ENCODE peak calls at places on chromosomes 16 and 17, in four cellular contexts. S is A549, L is AG10803, T is GM19239. W is an unnamed sample.

GRCh38 chr17:38702900-38703741 is 2.0 kb upstream of the MLLT6 start:
- DNase-seq in T (no peak), S (no peak), L (no peak), W (no peak)

GRCh38 chr17:44906010-44906646 is 6.9 kb upstream of the EFTUD2 start:
- DNase-seq in T (no peak), L (peak; percentile 97), S (peak; percentile 74), W (no peak)

GRCh38 chr17:54527941-54528340 is 372.7 kb upstream of the TOM1L1 start:
- DNase-seq in S (no peak), T (no peak), L (no peak), W (no peak)

GRCh38 chr16:627458-628239 is 3.1 kb upstream of the WFIKKN1 start:
- DNase-seq in T (no peak), L (no peak), S (no peak), W (no peak)

GRCh38 chr17:38731526-38732294 is 1.6 kb downstream of the CISD3 start:
- DNase-seq in L (no peak), T (no peak), S (no peak), W (no peak)

GRCh38 chr16:87723224-87723619 is 42.6 kb downstream of the KLHDC4 start:
- DNase-seq in L (peak; percentile 81), S (no peak), T (peak; percentile 70), W (peak; percentile 72)

GRCh38 chr17:40303009-40303657 is 5.8 kb upstream of the RARA start:
- DNase-seq in S (peak; percentile 78), T (no peak), L (peak; percentile 91), W (no peak)

GRCh38 chr17:7835818-7836595 is 2.0 kb downstream of the KDM6B start:
- DNase-seq in S (peak; percentile 48), L (peak; percentile 70), T (no peak), W (no peak)

GRCh38 chr17:67359960-67360817 is 6.2 kb downstream of the PSMD12 start:
- DNase-seq in T (no peak), L (peak; percentile 40), S (peak; percentile 40), W (no peak)

GRCh38 chr17:82965371-82965770 is 114.0 kb upstream of the METRNL start:
- DNase-seq in L (no peak), S (no peak), T (no peak), W (no peak)

GRCh38 chr16:57081744-57082143 is 10.6 kb upstream of the CPNE2 start:
- DNase-seq in T (no peak), S (no peak), L (no peak), W (no peak)

GRCh38 chr16:314351-314750 is 31.4 kb downstream of the PDIA2 start:
- DNase-seq in T (no peak), S (no peak), L (no peak), W (no peak)

GRCh38 chr16:30141750-30142149 is 18.7 kb upstream of the MAPK3 start:
- DNase-seq in L (no peak), S (no peak), T (no peak), W (no peak)

GRCh38 chr17:73308017-73308823 is 3.6 kb downstream of the CDC42EP4 start:
- DNase-seq in T (no peak), S (peak; percentile 92), L (peak; percentile 75), W (no peak)

W was measured in stimulated activated naive B cell treated with anti-CD40 and anti-IgM and Interleukin-4, amounts not matched to agents 10 μg/mL and 1 μg/mL and 100 μg/mL, for 72 hours.